ENCODE peak calls at places on chromosomes 13 and 19, in four cellular contexts. D is A549, Y is GM12878, N is K562. A is an unnamed sample.

GRCh38 chr19:48342414-48342738 is 17.0 kb downstream of the EMP3 start:
- DNase-seq in Y (no peak), N (peak), D (no peak), A (no peak)

GRCh38 chr19:31013391-31013975 is 335.8 kb downstream of the TSHZ3 start:
- DNase-seq in N (no peak), D (no peak), Y (no peak), A (no peak)

GRCh38 chr13:105471683-105472082 is 1063.8 kb downstream of the EFNB2 start:
- DNase-seq in Y (no peak), N (no peak), D (no peak), A (no peak)

GRCh38 chr13:106010836-106011235 is 524.6 kb downstream of the EFNB2 start:
- DNase-seq in N (no peak), D (no peak), Y (no peak), A (no peak)

GRCh38 chr13:51297556-51297955 is 41.9 kb upstream of the SERPINE3 start:
- DNase-seq in N (no peak), Y (no peak), D (no peak), A (no peak)

GRCh38 chr19:34176581-34176980 is 4.3 kb downstream of the LSM14A start:
- DNase-seq in N (no peak), D (no peak), Y (no peak), A (no peak)

GRCh38 chr13:106029901-106030300 is 505.6 kb downstream of the EFNB2 start:
- DNase-seq in D (no peak), N (no peak), Y (no peak), A (no peak)

GRCh38 chr19:27765397-27765796 is 1447.6 kb downstream of the UQCRFS1 start:
- DNase-seq in D (no peak), N (no peak), Y (no peak), A (no peak)

GRCh38 chr13:86862137-86862536 is 809.0 kb upstream of the SLITRK5 start:
- DNase-seq in D (no peak), Y (no peak), N (no peak), A (no peak)

GRCh38 chr19:16025108-16026101 is 50.9 kb upstream of the TPM4 start:
- DNase-seq in D (peak), N (peak), Y (no peak), A (peak)

GRCh38 chr19:5125797-5126497 is 157.0 kb downstream of the KDM4B start:
- DNase-seq in D (no peak), Y (no peak), N (no peak), A (no peak)

GRCh38 chr13:76758738-76759137 is 127.5 kb downstream of the KCTD12 start:
- DNase-seq in N (no peak), Y (no peak), D (no peak), A (no peak)

GRCh38 chr19:1265611-1266115 is 3.5 kb upstream of the CIRBP start:
- DNase-seq in Y (no peak), D (peak), N (no peak), A (no peak)

GRCh38 chr13:42392706-42393572 is 121.0 kb downstream of the AKAP11 start:
- DNase-seq in D (no peak), N (no peak), Y (no peak), A (no peak)

GRCh38 chr19:16283103-16283469 is 41.5 kb upstream of the KLF2 start:
- DNase-seq in N (no peak), D (no peak), Y (no peak), A (no peak)

GRCh38 chr13:112748947-112749346 is 59.1 kb downstream of the ATP11A start:
- DNase-seq in N (no peak), Y (no peak), D (no peak), A (no peak)

GRCh38 chr13:112057736-112058518 is 9.0 kb upstream of the SOX1 start:
- DNase-seq in Y (no peak), D (no peak), N (peak), A (no peak)

GRCh38 chr13:39257642-39258041 is 219.4 kb downstream of the NHLRC3 start:
- DNase-seq in D (no peak), N (no peak), Y (no peak), A (no peak)

GRCh38 chr19:13150187-13150918 is at the start of the genes IER2 and STX10:
- DNase-seq in D (peak), N (peak), Y (no peak), A (peak)

GRCh38 chr13:52961196-52961845 is 67.3 kb upstream of the OLFM4 start:
- DNase-seq in D (no peak), Y (no peak), N (no peak), A (no peak)

GRCh38 chr13:30616927-30617314 is 799 bp upstream of the USPL1 start:
- DNase-seq in Y (peak), D (peak), N (peak), A (peak)

GRCh38 chr19:55157064-55157908 is at the start of gene TNNI3:
- DNase-seq in N (peak), D (no peak), Y (no peak), A (no peak)

GRCh38 chr19:51628153-51628939 is 1.9 kb downstream of the SIGLEC5 start:
- DNase-seq in D (no peak), N (no peak), Y (no peak), A (no peak)

GRCh38 chr13:74681891-74682290 is 547.7 kb upstream of the KLF12 start:
- DNase-seq in D (no peak), N (no peak), Y (no peak), A (no peak)

GRCh38 chr13:95882121-95882520 is 171.1 kb downstream of the UGGT2 start:
- DNase-seq in Y (no peak), N (no peak), D (no peak), A (no peak)

GRCh38 chr13:59442461-59442860 is 721.3 kb downstream of the DIAPH3 start:
- DNase-seq in D (no peak), N (no peak), Y (no peak), A (no peak)

GRCh38 chr13:28478127-28478526 is 16.8 kb downstream of the FLT1 start:
- DNase-seq in D (no peak), Y (no peak), N (no peak), A (no peak)

GRCh38 chr13:107205318-107206112 is 637.6 kb upstream of the ARGLU1 start:
- DNase-seq in D (peak), N (peak), Y (no peak), A (peak)

DNA sequence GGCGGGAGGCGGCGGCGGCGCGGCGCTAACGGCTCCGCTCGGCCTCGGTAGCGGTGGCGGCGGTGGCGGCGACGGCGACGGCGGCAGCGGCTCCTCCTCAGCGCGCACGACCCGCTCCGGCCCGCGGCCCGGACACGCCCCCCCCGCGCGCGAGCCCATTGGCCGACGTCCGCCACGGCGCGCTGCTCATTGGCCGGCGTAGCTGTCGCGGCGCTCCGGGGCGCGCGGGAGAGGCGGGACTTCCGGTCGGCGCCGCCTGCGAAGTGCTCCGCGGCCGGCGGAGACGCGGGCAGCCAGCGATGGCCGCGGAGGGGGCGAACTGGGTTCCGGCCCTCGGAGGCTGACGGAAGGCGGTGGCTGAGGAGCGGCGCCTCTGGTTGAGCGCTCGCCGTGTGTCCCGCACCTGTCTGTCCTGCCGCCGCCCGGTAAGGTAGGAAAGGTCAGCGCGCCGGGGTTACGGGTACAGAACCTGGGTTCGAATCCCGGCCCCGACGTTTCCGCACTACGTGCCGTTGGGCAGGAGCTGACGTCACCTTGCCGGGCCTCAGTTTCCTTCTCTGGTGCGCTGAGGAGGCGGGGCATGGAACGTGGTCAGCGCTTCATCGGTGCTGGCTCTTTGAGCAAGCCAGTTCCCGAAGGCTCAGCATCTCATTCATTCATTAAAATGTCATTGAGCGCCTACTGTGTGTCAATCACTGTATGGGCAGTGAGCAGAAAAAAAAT is at the start of gene ELAVL1:
- DNase-seq in N (peak), D (peak), Y (no peak), A (peak)
- TF ChIP-seq POLR2A in N (peak), D (peak), Y (peak), A (peak)

GRCh38 chr19:45306522-45307027 is 16.1 kb downstream of the CKM start:
- DNase-seq in Y (no peak), N (no peak), D (no peak), A (no peak)
- TF ChIP-seq RFX5 in Y (no peak), N (no peak), D (no peak), A (no peak)

GRCh38 chr13:79807554-79807953 is 326.6 kb downstream of the NDFIP2 start:
- DNase-seq in D (no peak), N (no peak), Y (no peak), A (no peak)
- TF ChIP-seq ESRRA in D (no peak), N (no peak), Y (no peak), A (no peak)

GRCh38 chr19:45163751-45164150 is 3.0 kb upstream of the NKPD1 start:
- DNase-seq in Y (no peak), N (no peak), D (no peak), A (no peak)

GRCh38 chr19:45162464-45163143 is 1.8 kb upstream of the NKPD1 start:
- DNase-seq in Y (no peak), D (no peak), N (no peak), A (no peak)

GRCh38 chr19:45163156-45163555 is 2.4 kb upstream of the NKPD1 start:
- DNase-seq in Y (no peak), D (no peak), N (no peak), A (no peak)

GRCh38 chr19:45166723-45167252 is 6.0 kb upstream of the NKPD1 start:
- DNase-seq in Y (no peak), N (no peak), D (no peak), A (peak)

DNA sequence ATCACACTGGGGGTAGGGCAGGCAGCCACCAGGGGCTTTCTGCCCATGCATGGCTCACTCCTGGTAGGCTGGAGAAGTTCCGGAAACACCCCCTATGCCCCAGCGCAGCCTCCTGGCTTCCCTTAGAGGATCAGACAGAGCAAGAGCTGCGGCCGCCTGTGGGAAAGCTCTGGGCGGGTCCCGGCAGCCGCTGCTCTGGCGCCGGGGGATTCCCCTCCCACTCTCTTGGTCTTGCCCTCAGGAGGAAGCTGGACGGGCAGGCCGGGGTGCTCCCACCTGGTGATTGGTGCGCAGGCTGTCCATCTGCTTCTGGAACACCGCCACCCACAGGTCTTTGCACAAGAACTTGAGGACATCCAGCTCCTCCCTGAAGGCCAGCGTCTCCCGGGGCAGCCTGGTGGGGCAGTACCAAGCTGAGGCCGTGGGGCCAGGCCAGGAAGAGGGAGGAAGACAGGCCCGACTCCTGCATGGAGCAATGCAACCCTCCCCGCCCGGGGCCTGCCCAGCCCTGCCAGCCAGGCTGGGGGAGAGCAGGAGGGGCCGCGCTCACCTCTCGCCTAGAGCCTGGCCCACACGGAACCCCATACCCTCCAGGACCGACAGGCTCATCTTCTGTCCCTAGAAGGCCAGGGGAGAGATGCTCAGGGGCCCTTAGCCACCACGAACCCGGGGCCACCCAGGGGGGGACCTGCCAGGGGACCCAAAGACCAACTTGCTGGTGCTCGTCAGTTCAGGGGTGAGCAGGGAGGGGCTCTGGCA is 4.0 kb upstream of the NKPD1 start:
- DNase-seq in D (peak), Y (peak), N (peak), A (peak)
- TF ChIP-seq POLR2A in D (no peak), Y (no peak), N (no peak), A (no peak)

DNA sequence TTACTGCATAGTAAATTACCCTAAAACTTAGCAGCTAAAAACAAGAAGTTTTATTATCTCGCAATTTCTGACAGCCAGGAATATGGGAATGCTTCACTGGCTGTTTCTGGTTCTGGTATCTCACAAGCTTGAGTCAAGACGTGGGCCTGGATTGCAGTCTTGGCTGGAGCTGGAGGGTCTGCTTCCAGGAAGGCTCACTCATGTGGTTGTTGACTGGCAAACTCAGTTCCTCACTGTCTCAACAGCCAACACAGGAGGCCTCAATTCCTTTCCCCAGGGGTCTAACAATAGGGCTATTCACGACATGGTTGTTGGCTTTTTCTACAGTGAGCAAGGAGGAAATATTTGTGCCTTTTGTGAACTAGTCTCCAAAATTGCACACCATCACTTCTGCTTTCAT is 146.3 kb downstream of the GPC5 start:
- DNase-seq in Y (no peak), N (no peak), D (no peak), A (peak)
- TF ChIP-seq RFX5 in Y (no peak), N (no peak), D (no peak), A (no peak)

GRCh38 chr19:35777411-35777841 is 2.1 kb downstream of the ARHGAP33 start:
- DNase-seq in Y (no peak), N (no peak), D (no peak), A (peak)
- TF ChIP-seq ESRRA in Y (no peak), N (no peak), D (no peak), A (no peak)